ENCODE peak calls at places on chromosome X, in ten cellular contexts. W is HepG2; T is PC-3; E is lower lobe of right lung; Z is endodermal cell; R is right lobe of liver; K is CD8-positive, alpha-beta memory T cell; I is tibial nerve; G is mammary epithelial cell; Y is effector memory CD4-positive, alpha-beta T cell. C is an unnamed sample.

GRCh38 chrX:17787557-17787956 is 50.3 kb downstream of the SCML1 start:
- DNase-seq in E (no peak), K (no peak), T (no peak), Y (no peak), I (no peak), W (no peak), Z (no peak), G (no peak), R (no peak), C (no peak)

GRCh38 chrX:10014462-10015373 is 47.6 kb downstream of the CLDN34 start:
- DNase-seq in R (peak), E (peak), W (peak), T (peak), I (peak), Y (peak), K (peak), Z (peak), G (peak), C (peak)

GRCh38 chrX:54560411-54560810 is 30.4 kb downstream of the GNL3L start:
- DNase-seq in Z (no peak), T (no peak), K (no peak), E (no peak), R (no peak), I (no peak), G (no peak), W (no peak), Y (no peak), C (no peak)

GRCh38 chrX:148574247-148574973 is 74.0 kb downstream of the AFF2 start:
- DNase-seq in Y (no peak), I (no peak), R (no peak), W (no peak), E (no peak), K (no peak), T (no peak), Z (no peak), G (peak), C (no peak)

GRCh38 chrX:147476008-147476407 is 435.7 kb upstream of the FMR1 start:
- DNase-seq in K (no peak), E (no peak), W (peak), I (no peak), G (no peak), R (no peak), Y (no peak), T (peak), Z (peak), C (no peak)

GRCh38 chrX:72347366-72347765 is 41.7 kb upstream of the CITED1 start:
- DNase-seq in R (no peak), W (no peak), E (no peak), Z (no peak), G (no peak), T (no peak), I (no peak), Y (no peak), K (no peak), C (peak)

GRCh38 chrX:54357414-54358377 is at the start of gene WNK3:
- DNase-seq in W (peak), Y (peak), T (peak), I (peak), G (peak), R (peak), K (peak), Z (peak), E (peak), C (peak)

GRCh38 chrX:31181377-31182038 is 109.7 kb upstream of the FTHL17 start:
- DNase-seq in R (no peak), G (no peak), E (no peak), Z (no peak), I (no peak), W (no peak), K (no peak), Y (no peak), T (peak), C (no peak)

GRCh38 chrX:34341258-34341657 is 209.1 kb upstream of the FAM47A start:
- DNase-seq in Z (no peak), G (no peak), I (no peak), R (no peak), K (no peak), E (no peak), Y (no peak), W (no peak), T (peak), C (no peak)

GRCh38 chrX:19540076-19540475 is 24.8 kb upstream of the MAP3K15 start:
- DNase-seq in Z (no peak), T (no peak), E (no peak), R (no peak), G (no peak), K (no peak), W (no peak), I (no peak), Y (no peak), C (no peak)

GRCh38 chrX:140091276-140091886 is 126.1 kb upstream of the CXorf66 start:
- DNase-seq in I (no peak), R (peak), K (no peak), T (no peak), E (peak), Z (peak), W (no peak), G (no peak), Y (no peak), C (peak)

GRCh38 chrX:123993904-123994635 is 32.6 kb downstream of the STAG2 start:
- DNase-seq in R (no peak), K (no peak), W (no peak), G (no peak), E (no peak), I (no peak), Y (no peak), Z (no peak), T (no peak), C (no peak)

GRCh38 chrX:66074920-66075879 is 35.3 kb upstream of the VSIG4 start:
- DNase-seq in R (no peak), Z (no peak), I (no peak), W (no peak), G (no peak), T (peak), E (peak), K (peak), Y (no peak), C (peak)

GRCh38 chrX:77493677-77494553 is 46.7 kb downstream of the FGF16 start:
- DNase-seq in Y (no peak), W (peak), Z (peak), G (peak), T (peak), K (no peak), E (no peak), R (no peak), I (no peak), C (no peak)

GRCh38 chrX:119004920-119005524 is 30.6 kb downstream of the LONRF3 start:
- DNase-seq in E (peak), G (peak), K (peak), W (peak), Z (peak), T (peak), Y (peak), R (peak), I (peak), C (peak)

GRCh38 chrX:151789179-151789800 is 54.7 kb downstream of the CNGA2 start:
- DNase-seq in T (peak), G (peak), Y (no peak), E (no peak), Z (no peak), W (no peak), K (no peak), I (peak), R (no peak), C (peak)

GRCh38 chrX:42755820-42756219 is 22.1 kb downstream of the PPP1R2C start:
- DNase-seq in R (no peak), T (peak), Y (no peak), I (peak), E (peak), Z (no peak), W (no peak), G (peak), K (no peak), C (peak)

GRCh38 chrX:118347131-118347530 is 1.2 kb downstream of the WDR44 start:
- DNase-seq in R (no peak), W (peak), T (peak), G (peak), E (no peak), I (no peak), Z (no peak), Y (no peak), K (no peak), C (no peak)

GRCh38 chrX:155334486-155335316 is at the start of gene CLIC2:
- DNase-seq in K (no peak), T (peak), E (peak), G (peak), I (peak), Y (no peak), Z (no peak), W (no peak), R (no peak), C (no peak)

GRCh38 chrX:104482757-104483156 is 83.2 kb upstream of the IL1RAPL2 start:
- DNase-seq in R (no peak), Y (no peak), E (no peak), I (no peak), K (no peak), W (no peak), T (peak), G (no peak), Z (no peak), C (no peak)

GRCh38 chrX:109487640-109488039 is 5.8 kb upstream of the GUCY2F start:
- DNase-seq in K (no peak), E (no peak), W (no peak), G (no peak), R (no peak), Y (no peak), I (no peak), T (no peak), Z (no peak), C (no peak)

GRCh38 chrX:149909324-149910177 is 19.8 kb upstream of the HSFX4 start:
- DNase-seq in W (no peak), Y (no peak), T (no peak), G (peak), R (no peak), I (no peak), E (no peak), Z (no peak), K (peak), C (peak)

GRCh38 chrX:75149654-75150053 is 6.4 kb downstream of the ABCB7 start:
- DNase-seq in I (no peak), E (no peak), G (no peak), W (no peak), K (no peak), R (no peak), Z (no peak), T (no peak), Y (no peak), C (no peak)

GRCh38 chrX:126376465-126376864 is 176.1 kb downstream of the DCAF12L1 start:
- DNase-seq in T (no peak), K (no peak), W (no peak), Z (peak), R (no peak), G (no peak), Y (no peak), E (no peak), I (no peak), C (no peak)

GRCh38 chrX:107683124-107683895 is 55.0 kb downstream of the PRPS1 start:
- DNase-seq in W (no peak), I (no peak), T (no peak), R (no peak), E (no peak), Z (peak), Y (no peak), K (no peak), G (no peak), C (peak)

GRCh38 chrX:101080326-101080725 is 1.6 kb downstream of the TMEM35A start:
- DNase-seq in G (no peak), K (no peak), T (no peak), R (no peak), Y (no peak), Z (no peak), I (no peak), W (no peak), E (no peak), C (no peak)

GRCh38 chrX:50180073-50180940 is 20.5 kb downstream of the AKAP4 start:
- DNase-seq in G (no peak), K (no peak), Z (peak), T (no peak), Y (no peak), E (no peak), I (no peak), R (no peak), W (peak), C (no peak)

GRCh38 chrX:8037593-8038348 is 110.6 kb upstream of the PNPLA4 start:
- DNase-seq in E (no peak), T (no peak), K (no peak), Y (no peak), Z (no peak), I (no peak), R (no peak), G (no peak), W (no peak), C (no peak)

DNA sequence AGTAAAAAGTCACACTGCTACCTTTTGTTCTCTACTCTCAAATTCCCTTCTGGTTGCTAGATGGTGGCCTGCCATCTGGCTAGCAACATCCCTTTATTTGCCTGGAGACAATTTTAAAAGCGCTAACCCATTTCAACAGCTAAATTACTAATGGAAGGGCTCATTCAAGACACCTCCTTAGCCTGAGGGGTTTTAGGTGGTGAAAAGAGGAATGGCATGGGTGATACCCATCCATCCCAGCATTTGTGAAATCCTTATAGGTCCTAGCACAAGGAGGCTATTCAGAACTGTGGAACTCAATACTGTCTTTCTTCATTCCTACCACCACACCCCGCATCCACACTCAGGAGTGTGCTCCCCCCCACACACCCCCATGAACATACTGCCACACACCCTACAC is 33.5 kb downstream of the ARHGEF9 start:
- DNase-seq in W (no peak), G (peak), Y (no peak), E (no peak), K (no peak), I (no peak), T (no peak), R (no peak), Z (no peak), C (no peak)
- H3K27ac ChIP-seq in W (no peak), G (peak), Y (no peak), E (no peak), K (no peak), I (peak), T (no peak), R (no peak), Z (peak), C (no peak)

DNA sequence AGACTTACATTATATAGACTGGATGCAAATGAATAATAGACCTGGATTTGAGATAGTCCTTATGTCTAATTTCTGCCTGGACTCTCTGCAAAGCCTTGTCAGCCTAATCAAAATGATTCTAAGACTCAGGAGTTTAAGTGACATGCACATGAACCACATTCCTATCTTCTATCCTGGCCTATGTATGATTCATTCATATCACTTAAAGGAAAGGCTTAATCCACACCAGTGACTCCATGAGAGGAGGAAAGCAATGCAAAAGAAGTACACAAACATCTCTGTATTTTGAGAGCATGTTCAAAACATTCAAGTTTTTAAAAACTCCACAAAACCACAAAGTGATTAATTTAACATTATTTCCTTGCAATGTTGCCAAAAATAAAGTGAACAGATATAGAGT is 14.6 kb downstream of the AMOT start:
- DNase-seq in K (no peak), Z (no peak), R (no peak), E (no peak), W (no peak), G (no peak), T (no peak), Y (no peak), I (no peak), C (no peak)
- H3K27ac ChIP-seq in K (no peak), Z (no peak), R (no peak), E (no peak), W (no peak), G (no peak), T (no peak), Y (no peak), I (no peak), C (no peak)

GRCh38 chrX:2502120-2502667 is 1.4 kb upstream of the DHRSX start:
- DNase-seq in G (no peak), K (no peak), W (no peak), R (no peak), Z (no peak), E (no peak), I (no peak), T (no peak), Y (no peak), C (no peak)
- H3K27ac ChIP-seq in G (no peak), K (peak), W (no peak), R (no peak), Z (peak), E (no peak), I (peak), T (no peak), Y (no peak), C (no peak)

GRCh38 chrX:68490644-68491043 is 8.2 kb upstream of the YIPF6 start:
- DNase-seq in Z (peak), G (peak), W (peak), E (no peak), T (peak), K (no peak), I (no peak), Y (no peak), R (no peak), C (no peak)
- H3K27ac ChIP-seq in Z (no peak), G (no peak), W (peak), E (no peak), T (peak), K (no peak), I (no peak), Y (no peak), R (no peak), C (no peak)

GRCh38 chrX:98331407-98331806 is 1447.7 kb downstream of the RPA4 start:
- DNase-seq in W (no peak), G (no peak), T (no peak), I (no peak), Z (no peak), R (no peak), E (no peak), K (no peak), Y (no peak), C (no peak)
- H3K27ac ChIP-seq in W (no peak), G (no peak), T (no peak), I (no peak), Z (no peak), R (no peak), E (no peak), K (no peak), Y (no peak), C (no peak)